ENCODE peak calls at places on chromosomes 1 and 21, in six cellular contexts. One of them, this sample, is unnamed.

GRCh38 chr1:111199881-111200801 is at the start of gene DENND2D:
- DNase-seq in nephron progenitor cell: no peak
- DNase-seq in AG10803: no peak
- DNase-seq in neural crest cell: no peak
- DNase-seq in IMR-90: no peak
- DNase-seq in epithelial cell of esophagus: no peak
- DNase-seq in this sample: no peak

GRCh38 chr1:202113690-202114300 is 8.9 kb upstream of the GPR37L1 start:
- DNase-seq in IMR-90: no peak
- DNase-seq in epithelial cell of esophagus: no peak
- DNase-seq in nephron progenitor cell: no peak
- DNase-seq in neural crest cell: no peak
- DNase-seq in AG10803: no peak
- DNase-seq in this sample: no peak

GRCh38 chr1:151729157-151729965 is 8.0 kb downstream of the RIIAD1 start:
- DNase-seq in nephron progenitor cell: no peak
- DNase-seq in IMR-90: no peak
- DNase-seq in epithelial cell of esophagus: no peak
- DNase-seq in AG10803: no peak
- DNase-seq in neural crest cell: no peak
- DNase-seq in this sample: no peak

GRCh38 chr1:224998185-224998584 is 68.7 kb downstream of the DNAH14 start:
- DNase-seq in epithelial cell of esophagus: no peak
- DNase-seq in neural crest cell: no peak
- DNase-seq in nephron progenitor cell: no peak
- DNase-seq in AG10803: no peak
- DNase-seq in IMR-90: no peak
- DNase-seq in this sample: no peak

GRCh38 chr1:44588551-44588950 is 85.7 kb downstream of the TMEM53 start:
- DNase-seq in nephron progenitor cell: no peak
- DNase-seq in epithelial cell of esophagus: no peak
- DNase-seq in IMR-90: no peak
- DNase-seq in AG10803: no peak
- DNase-seq in neural crest cell: no peak
- DNase-seq in this sample: no peak

GRCh38 chr1:226956942-226957713 is 17.0 kb downstream of the COQ8A start:
- DNase-seq in epithelial cell of esophagus: no peak
- DNase-seq in nephron progenitor cell: no peak
- DNase-seq in AG10803: no peak
- DNase-seq in IMR-90: no peak
- DNase-seq in neural crest cell: no peak
- DNase-seq in this sample: no peak

GRCh38 chr21:45741691-45742090 is 98.2 kb downstream of the PCBP3 start:
- DNase-seq in IMR-90: peak
- DNase-seq in nephron progenitor cell: no peak
- DNase-seq in AG10803: no peak
- DNase-seq in epithelial cell of esophagus: no peak
- DNase-seq in neural crest cell: no peak
- DNase-seq in this sample: no peak

GRCh38 chr1:59767119-59767518 is 47.6 kb upstream of the HOOK1 start:
- DNase-seq in IMR-90: no peak
- DNase-seq in neural crest cell: no peak
- DNase-seq in nephron progenitor cell: no peak
- DNase-seq in epithelial cell of esophagus: peak
- DNase-seq in AG10803: peak
- DNase-seq in this sample: peak

GRCh38 chr1:118978914-118979701 is 9.0 kb downstream of the TBX15 start:
- DNase-seq in AG10803: no peak
- DNase-seq in neural crest cell: no peak
- DNase-seq in nephron progenitor cell: no peak
- DNase-seq in epithelial cell of esophagus: no peak
- DNase-seq in IMR-90: no peak
- DNase-seq in this sample: no peak

GRCh38 chr1:151693057-151693651 is 23.4 kb downstream of the CELF3 start:
- DNase-seq in AG10803: peak
- DNase-seq in epithelial cell of esophagus: peak
- DNase-seq in neural crest cell: no peak
- DNase-seq in nephron progenitor cell: no peak
- DNase-seq in IMR-90: peak
- DNase-seq in this sample: no peak

GRCh38 chr1:167427843-167428242 is 90.5 kb downstream of the CD247 start:
- DNase-seq in epithelial cell of esophagus: no peak
- DNase-seq in nephron progenitor cell: no peak
- DNase-seq in neural crest cell: no peak
- DNase-seq in AG10803: peak
- DNase-seq in IMR-90: no peak
- DNase-seq in this sample: no peak

GRCh38 chr1:208058212-208059155 is 147.6 kb upstream of the CD34 start:
- DNase-seq in epithelial cell of esophagus: no peak
- DNase-seq in neural crest cell: no peak
- DNase-seq in IMR-90: no peak
- DNase-seq in nephron progenitor cell: no peak
- DNase-seq in AG10803: no peak
- DNase-seq in this sample: no peak

DNA sequence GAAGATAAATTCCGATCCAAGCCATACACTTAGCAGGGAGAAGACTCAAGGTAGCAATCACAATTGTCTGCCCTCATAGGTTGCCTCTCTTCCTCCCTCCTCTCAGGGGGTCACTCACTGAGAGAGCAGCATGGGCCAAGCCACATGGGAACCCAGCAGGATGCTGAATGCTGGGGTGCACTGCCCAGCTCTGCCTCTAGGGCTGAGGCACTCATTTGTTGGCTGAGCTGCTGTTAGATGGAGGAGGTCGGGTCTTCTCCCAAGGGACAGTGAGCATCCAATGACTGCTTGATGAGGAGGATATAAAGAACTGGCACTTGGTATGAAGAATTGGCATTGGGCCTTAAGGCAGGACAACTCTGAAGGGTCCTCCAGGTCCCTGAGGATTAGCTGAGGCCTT is 418.8 kb downstream of the SIPA1L2 start:
- DNase-seq in nephron progenitor cell: peak
- DNase-seq in AG10803: no peak
- DNase-seq in neural crest cell: no peak
- DNase-seq in epithelial cell of esophagus: no peak
- DNase-seq in IMR-90: no peak
- DNase-seq in this sample: no peak
- TF ChIP-seq CTCF in nephron progenitor cell: peak
- TF ChIP-seq CTCF in AG10803: no peak
- TF ChIP-seq CTCF in neural crest cell: peak
- TF ChIP-seq CTCF in epithelial cell of esophagus: peak
- TF ChIP-seq CTCF in IMR-90: no peak
- TF ChIP-seq CTCF in this sample: peak

GRCh38 chr1:221711156-221711577 is 30.7 kb downstream of the DUSP10 start:
- DNase-seq in AG10803: no peak
- DNase-seq in nephron progenitor cell: no peak
- DNase-seq in neural crest cell: no peak
- DNase-seq in epithelial cell of esophagus: no peak
- DNase-seq in IMR-90: no peak
- DNase-seq in this sample: no peak
- TF ChIP-seq CTCF in AG10803: no peak
- TF ChIP-seq CTCF in nephron progenitor cell: no peak
- TF ChIP-seq CTCF in neural crest cell: no peak
- TF ChIP-seq CTCF in epithelial cell of esophagus: no peak
- TF ChIP-seq CTCF in IMR-90: no peak
- TF ChIP-seq CTCF in this sample: no peak

GRCh38 chr1:55479970-55480369 is 264.8 kb upstream of the USP24 start:
- DNase-seq in epithelial cell of esophagus: no peak
- DNase-seq in neural crest cell: no peak
- DNase-seq in AG10803: no peak
- DNase-seq in nephron progenitor cell: no peak
- DNase-seq in IMR-90: no peak
- DNase-seq in this sample: no peak

GRCh38 chr1:55476445-55477015 is 261.4 kb upstream of the USP24 start:
- DNase-seq in IMR-90: no peak
- DNase-seq in AG10803: peak
- DNase-seq in epithelial cell of esophagus: no peak
- DNase-seq in neural crest cell: no peak
- DNase-seq in nephron progenitor cell: no peak
- DNase-seq in this sample: no peak

GRCh38 chr1:55480396-55480795 is 265.2 kb upstream of the USP24 start:
- DNase-seq in AG10803: no peak
- DNase-seq in neural crest cell: no peak
- DNase-seq in nephron progenitor cell: no peak
- DNase-seq in epithelial cell of esophagus: no peak
- DNase-seq in IMR-90: no peak
- DNase-seq in this sample: no peak

GRCh38 chr1:55477953-55478352 is 262.8 kb upstream of the USP24 start:
- DNase-seq in epithelial cell of esophagus: no peak
- DNase-seq in IMR-90: no peak
- DNase-seq in AG10803: no peak
- DNase-seq in neural crest cell: no peak
- DNase-seq in nephron progenitor cell: no peak
- DNase-seq in this sample: no peak

DNA sequence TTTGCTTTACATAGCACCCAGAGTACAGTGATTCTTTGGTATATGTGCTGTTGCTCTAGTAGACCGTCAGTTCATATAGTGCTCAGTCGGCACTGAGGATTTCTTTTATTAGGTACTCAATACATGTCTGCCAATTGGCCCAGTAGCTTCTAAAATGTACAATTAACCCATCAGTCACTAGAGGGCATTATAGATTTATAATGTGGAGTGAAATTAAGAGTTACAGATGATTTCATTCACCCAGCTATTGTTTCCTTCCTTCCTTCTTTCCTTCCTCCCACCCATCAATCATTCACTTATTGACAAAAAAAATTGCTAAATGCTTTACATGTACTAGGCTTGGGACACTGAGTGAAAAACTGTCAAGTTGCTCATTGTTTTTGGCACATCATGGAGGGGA is 263.6 kb upstream of the USP24 start:
- DNase-seq in nephron progenitor cell: no peak
- DNase-seq in neural crest cell: no peak
- DNase-seq in epithelial cell of esophagus: peak
- DNase-seq in IMR-90: peak
- DNase-seq in AG10803: peak
- DNase-seq in this sample: peak
- TF ChIP-seq CTCF in nephron progenitor cell: no peak
- TF ChIP-seq CTCF in neural crest cell: peak
- TF ChIP-seq CTCF in epithelial cell of esophagus: peak
- TF ChIP-seq CTCF in IMR-90: peak
- TF ChIP-seq CTCF in AG10803: peak
- TF ChIP-seq CTCF in this sample: no peak

DNA sequence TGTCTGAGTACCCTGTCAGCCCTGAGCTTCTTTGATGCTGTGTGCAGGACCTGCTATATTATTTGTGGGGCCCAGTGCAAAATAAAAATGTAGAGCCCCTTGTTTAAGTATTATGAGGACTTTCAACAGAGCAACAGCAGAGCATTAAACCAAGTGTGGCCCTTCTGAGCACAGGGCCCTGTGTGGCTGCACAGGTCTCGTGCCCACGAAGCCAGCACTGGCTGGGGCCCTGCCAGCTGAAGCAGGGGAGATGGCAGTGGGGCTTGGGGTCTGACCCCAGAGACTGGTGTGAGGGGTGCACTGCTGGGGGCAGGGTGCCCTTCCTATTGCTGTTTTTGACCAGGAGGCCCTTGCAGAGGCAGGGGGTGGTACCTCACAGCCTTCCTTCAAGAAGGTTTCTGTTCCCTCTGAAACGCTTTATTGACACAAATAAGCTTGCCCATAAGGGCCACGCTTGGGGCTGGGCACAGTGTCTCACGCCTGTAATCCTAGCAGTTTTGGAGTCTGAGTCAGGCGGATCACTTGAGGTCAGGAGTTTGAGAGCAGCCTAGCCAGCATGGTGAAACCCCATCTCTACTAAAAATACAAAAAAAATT is 2.2 kb upstream of the SEMA4A start:
- DNase-seq in nephron progenitor cell: no peak
- DNase-seq in IMR-90: peak
- DNase-seq in neural crest cell: no peak
- DNase-seq in AG10803: peak
- DNase-seq in epithelial cell of esophagus: peak
- DNase-seq in this sample: no peak
- TF ChIP-seq CTCF in nephron progenitor cell: no peak
- TF ChIP-seq CTCF in IMR-90: no peak
- TF ChIP-seq CTCF in neural crest cell: no peak
- TF ChIP-seq CTCF in AG10803: no peak
- TF ChIP-seq CTCF in epithelial cell of esophagus: no peak
- TF ChIP-seq CTCF in this sample: no peak

This sample was measured in foreskin fibroblast.